ENCODE peak calls at places on chromosome 6, in six cellular contexts. Y is endothelial cell, O is epithelial cell of proximal tubule, H is nephron progenitor cell, F is fibroblast of mammary gland, T is tibial artery. S is an unnamed sample.

GRCh38 chr6:149210376-149210775 is 107.1 kb upstream of the TAB2 start:
- DNase-seq in Y (no peak), O (no peak), H (no peak), F (peak; percentile 68), T (no peak), S (no peak)

GRCh38 chr6:32886674-32887383 is 32.8 kb downstream of the PSMB9 start:
- DNase-seq in Y (no peak), O (no peak), H (no peak), F (peak; percentile 90), T (peak; percentile 24), S (no peak)

GRCh38 chr6:170358496-170358895 is 51.9 kb downstream of the FAM120B start:
- DNase-seq in Y (no peak), O (no peak), H (no peak), F (no peak), T (no peak), S (no peak)

GRCh38 chr6:158170656-158171081 is 2.5 kb downstream of the GTF2H5 start:
- DNase-seq in Y (no peak), O (peak; percentile 59), H (no peak), F (peak; percentile 82), T (no peak), S (no peak)

GRCh38 chr6:143973097-143973979 is 34.7 kb downstream of the PLAGL1 start:
- DNase-seq in Y (peak; percentile 33), O (no peak), H (peak; percentile 39), F (no peak), T (no peak), S (no peak)

GRCh38 chr6:35240838-35241801 is 18.4 kb upstream of the ZNF76 start:
- DNase-seq in Y (peak; percentile 83), O (peak; percentile 1), H (peak; percentile 89), F (peak; percentile 43), T (peak; percentile 59), S (peak; percentile 82)

GRCh38 chr6:11848852-11849731 is 70.5 kb upstream of the ADTRP start:
- DNase-seq in Y (no peak), O (no peak), H (no peak), F (peak; percentile 10), T (no peak), S (no peak)

GRCh38 chr6:163099621-163100171 is 314.8 kb upstream of the QKI start:
- DNase-seq in Y (no peak), O (no peak), H (no peak), F (no peak), T (no peak), S (no peak)

GRCh38 chr6:126232671-126233070 is 107.2 kb upstream of the CENPW start:
- DNase-seq in Y (no peak), O (no peak), H (no peak), F (peak; percentile 35), T (no peak), S (no peak)

GRCh38 chr6:53635322-53635721 is 30.2 kb downstream of the KLHL31 start:
- DNase-seq in Y (no peak), O (no peak), H (no peak), F (no peak), T (no peak), S (no peak)

GRCh38 chr6:8839626-8840025 is 404.3 kb upstream of the SLC35B3 start:
- DNase-seq in Y (no peak), O (no peak), H (no peak), F (no peak), T (no peak), S (no peak)

GRCh38 chr6:52352239-52353008 is 9.5 kb upstream of the PAQR8 start:
- DNase-seq in Y (no peak), O (peak; percentile 94), H (no peak), F (peak; percentile 98), T (peak; percentile 31), S (peak; percentile 54)

GRCh38 chr6:14763139-14763538 is 482.7 kb upstream of the JARID2 start:
- DNase-seq in Y (no peak), O (no peak), H (no peak), F (peak; percentile 81), T (no peak), S (no peak)

GRCh38 chr6:167146977-167147376 is 10.8 kb downstream of the GPR31 start:
- DNase-seq in Y (no peak), O (no peak), H (peak; percentile 29), F (no peak), T (no peak), S (no peak)

GRCh38 chr6:80540700-80541099 is 434.2 kb downstream of the BCKDHB start:
- DNase-seq in Y (no peak), O (no peak), H (no peak), F (peak; percentile 50), T (no peak), S (no peak)

GRCh38 chr6:81326856-81327561 is 425.5 kb downstream of the TENT5A start:
- DNase-seq in Y (no peak), O (no peak), H (no peak), F (peak; percentile 83), T (no peak), S (no peak)

GRCh38 chr6:155142902-155143609 is 120.8 kb upstream of the CLDN20 start:
- DNase-seq in Y (no peak), O (no peak), H (no peak), F (peak; percentile 40), T (no peak), S (peak; percentile 47)

GRCh38 chr6:160238786-160239751 is 19.6 kb downstream of the SLC22A2 start:
- DNase-seq in Y (no peak), O (no peak), H (no peak), F (peak; percentile 21), T (no peak), S (no peak)

GRCh38 chr6:130766239-130767144 is 60.7 kb upstream of the SMLR1 start:
- DNase-seq in Y (no peak), O (no peak), H (no peak), F (no peak), T (no peak), S (no peak)

DNA sequence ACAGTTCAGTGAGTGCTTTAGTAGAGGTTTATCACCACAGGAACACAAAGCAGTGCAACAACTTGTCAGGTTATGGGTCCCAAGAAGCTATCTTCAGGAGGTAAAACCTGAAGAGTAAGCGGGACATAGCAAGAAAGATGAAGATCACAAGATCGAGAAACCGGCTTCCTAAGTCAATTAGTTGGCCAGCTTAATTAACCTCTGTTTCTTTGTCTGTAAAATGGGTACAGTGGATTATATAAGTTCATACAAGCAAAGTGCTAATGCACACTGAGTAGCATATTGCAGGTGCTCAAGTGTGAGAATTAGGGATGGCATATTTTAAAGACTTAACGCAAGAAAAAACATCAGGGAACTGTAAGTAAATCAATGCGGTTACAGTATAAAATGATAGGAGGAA is 12.5 kb downstream of the FBXO30 start:
- DNase-seq in Y (no peak), O (no peak), H (no peak), F (no peak), T (no peak), S (no peak)
- TF ChIP-seq CTCF in Y (no peak), O (no peak), H (no peak), F (no peak), T (no peak), S (no peak)

GRCh38 chr6:39303425-39304153 is 10.6 kb downstream of the KCNK17 start:
- DNase-seq in Y (no peak), O (no peak), H (no peak), F (no peak), T (no peak), S (no peak)
- TF ChIP-seq CTCF in Y (no peak), O (no peak), H (no peak), F (no peak), T (no peak), S (no peak)

GRCh38 chr6:5102266-5102970 is 17.3 kb downstream of the PPP1R3G start:
- DNase-seq in Y (no peak), O (no peak), H (no peak), F (no peak), T (no peak), S (no peak)

GRCh38 chr6:5105146-5105545 is 20.0 kb downstream of the PPP1R3G start:
- DNase-seq in Y (no peak), O (no peak), H (no peak), F (no peak), T (no peak), S (no peak)

GRCh38 chr6:5107332-5107731 is 22.2 kb downstream of the PPP1R3G start:
- DNase-seq in Y (no peak), O (no peak), H (no peak), F (no peak), T (no peak), S (no peak)

GRCh38 chr6:5103250-5103649 is 18.1 kb downstream of the PPP1R3G start:
- DNase-seq in Y (no peak), O (no peak), H (no peak), F (peak; percentile 63), T (no peak), S (no peak)

GRCh38 chr6:5104667-5105066 is 19.5 kb downstream of the PPP1R3G start:
- DNase-seq in Y (no peak), O (no peak), H (no peak), F (no peak), T (no peak), S (no peak)
- TF ChIP-seq CTCF in Y (no peak), O (no peak), H (no peak), F (no peak), T (no peak), S (no peak)

GRCh38 chr6:50062051-50062450 is 12.3 kb upstream of the DEFB112 start:
- DNase-seq in Y (peak; percentile 23), O (no peak), H (peak; percentile 5), F (no peak), T (no peak), S (peak; percentile 3)
- TF ChIP-seq CTCF in Y (peak; percentile 65), O (peak; percentile 57), H (peak; percentile 48), F (peak; percentile 23), T (no peak), S (peak; percentile 17)

GRCh38 chr6:44011350-44011925 is 115.8 kb downstream of the MRPL14 start:
- DNase-seq in Y (no peak), O (no peak), H (no peak), F (no peak), T (peak; percentile 2), S (no peak)
- TF ChIP-seq CTCF in Y (no peak), O (no peak), H (no peak), F (no peak), T (no peak), S (no peak)

S was measured in GM20000.